ENCODE peak calls at places on chromosomes 13 and 19, in four cellular contexts. One of them, this sample, is unnamed.

GRCh38 chr19:15304140-15304705 is 28.1 kb downstream of the BRD4 start:
- DNase-seq in WTC11: no peak
- DNase-seq in K562: no peak
- DNase-seq in HepG2: peak
- DNase-seq in this sample: no peak

GRCh38 chr13:45615501-45616101 is at the start of gene ERICH6B:
- DNase-seq in WTC11: peak
- DNase-seq in K562: peak
- DNase-seq in HepG2: no peak
- DNase-seq in this sample: no peak

GRCh38 chr19:43779147-43779819 is 1.5 kb downstream of the KCNN4 start:
- DNase-seq in HepG2: no peak
- DNase-seq in K562: no peak
- DNase-seq in WTC11: no peak
- DNase-seq in this sample: no peak

GRCh38 chr19:49888478-49888901 is 8.2 kb downstream of the IL4I1 start:
- DNase-seq in WTC11: no peak
- DNase-seq in HepG2: no peak
- DNase-seq in K562: no peak
- DNase-seq in this sample: no peak

GRCh38 chr19:17296976-17297375 is 6.2 kb downstream of the ABHD8 start:
- DNase-seq in K562: no peak
- DNase-seq in WTC11: no peak
- DNase-seq in HepG2: no peak
- DNase-seq in this sample: no peak

GRCh38 chr19:44803442-44804428 is 5.2 kb upstream of the BCAM start:
- DNase-seq in HepG2: no peak
- DNase-seq in K562: no peak
- DNase-seq in WTC11: no peak
- DNase-seq in this sample: no peak

GRCh38 chr13:98225036-98225940 is 48.2 kb upstream of the RNF113B start:
- DNase-seq in K562: no peak
- DNase-seq in HepG2: no peak
- DNase-seq in WTC11: no peak
- DNase-seq in this sample: no peak

GRCh38 chr13:97004096-97004876 is 10.0 kb upstream of the OXGR1 start:
- DNase-seq in WTC11: no peak
- DNase-seq in K562: no peak
- DNase-seq in HepG2: peak
- DNase-seq in this sample: no peak

GRCh38 chr13:32587774-32588165 is 1.5 kb downstream of the PDS5B start:
- DNase-seq in WTC11: no peak
- DNase-seq in K562: peak
- DNase-seq in HepG2: peak
- DNase-seq in this sample: no peak

GRCh38 chr19:8245869-8246835 is 37.0 kb downstream of the CERS4 start:
- DNase-seq in WTC11: no peak
- DNase-seq in HepG2: peak
- DNase-seq in K562: no peak
- DNase-seq in this sample: no peak

GRCh38 chr19:33518541-33518940 is 3.0 kb downstream of the PEPD start:
- DNase-seq in K562: no peak
- DNase-seq in HepG2: no peak
- DNase-seq in WTC11: no peak
- DNase-seq in this sample: no peak

GRCh38 chr19:46392252-46392801 is 21.0 kb downstream of the CCDC8 start:
- DNase-seq in HepG2: no peak
- DNase-seq in WTC11: no peak
- DNase-seq in K562: no peak
- DNase-seq in this sample: no peak

GRCh38 chr13:46622918-46623256 is 69.9 kb downstream of the LRCH1 start:
- DNase-seq in K562: no peak
- DNase-seq in WTC11: no peak
- DNase-seq in HepG2: no peak
- DNase-seq in this sample: no peak

GRCh38 chr13:38821753-38822551 is 135.1 kb downstream of the FREM2 start:
- DNase-seq in WTC11: no peak
- DNase-seq in K562: no peak
- DNase-seq in HepG2: no peak
- DNase-seq in this sample: no peak

GRCh38 chr19:6876790-6877189 is 10.6 kb upstream of the ADGRE1 start:
- DNase-seq in HepG2: no peak
- DNase-seq in K562: no peak
- DNase-seq in WTC11: no peak
- DNase-seq in this sample: no peak

DNA sequence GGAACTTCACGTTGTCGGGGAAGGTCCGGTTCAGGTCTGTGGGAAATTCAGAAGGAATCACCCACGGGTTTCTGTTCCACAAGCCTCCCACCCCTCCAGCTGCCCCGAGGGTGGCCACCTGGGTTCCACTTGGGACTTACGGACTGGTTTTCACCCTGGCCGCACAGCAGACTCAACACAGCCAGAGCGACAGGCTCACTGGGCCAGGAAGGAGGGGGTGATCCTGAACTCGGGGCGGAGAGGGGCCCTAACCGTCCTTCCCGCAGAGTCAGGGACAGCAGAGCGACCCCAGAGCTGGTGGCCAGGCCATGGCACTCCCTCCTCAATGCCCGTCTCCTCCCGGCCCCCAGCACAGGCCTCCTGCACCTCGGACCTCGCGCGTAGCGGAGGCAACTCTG is 13.0 kb downstream of the GRTP1 start:
- DNase-seq in HepG2: no peak
- DNase-seq in WTC11: no peak
- DNase-seq in K562: no peak
- DNase-seq in this sample: no peak
- TF ChIP-seq CREM in HepG2: no peak
- TF ChIP-seq CREM in WTC11: no peak
- TF ChIP-seq CREM in K562: no peak
- TF ChIP-seq CREM in this sample: no peak

GRCh38 chr19:13965377-13965896 is 13.1 kb downstream of the DCAF15 start:
- DNase-seq in K562: no peak
- DNase-seq in HepG2: no peak
- DNase-seq in WTC11: no peak
- DNase-seq in this sample: no peak

GRCh38 chr19:13963603-13964105 is 11.3 kb downstream of the DCAF15 start:
- DNase-seq in HepG2: no peak
- DNase-seq in K562: no peak
- DNase-seq in WTC11: peak
- DNase-seq in this sample: no peak

GRCh38 chr19:13965926-13966683 is 13.8 kb downstream of the DCAF15 start:
- DNase-seq in WTC11: no peak
- DNase-seq in HepG2: no peak
- DNase-seq in K562: no peak
- DNase-seq in this sample: no peak

GRCh38 chr19:13962738-13963602 is 10.7 kb downstream of the DCAF15 start:
- DNase-seq in WTC11: peak
- DNase-seq in HepG2: no peak
- DNase-seq in K562: no peak
- DNase-seq in this sample: no peak

GRCh38 chr19:13964776-13965175 is 12.5 kb downstream of the DCAF15 start:
- DNase-seq in HepG2: no peak
- DNase-seq in K562: no peak
- DNase-seq in WTC11: no peak
- DNase-seq in this sample: no peak
- TF ChIP-seq ESRRA in HepG2: no peak
- TF ChIP-seq ESRRA in K562: no peak
- TF ChIP-seq ESRRA in WTC11: no peak
- TF ChIP-seq ESRRA in this sample: no peak

GRCh38 chr19:3651684-3652083 is 25.1 kb upstream of the CACTIN start:
- DNase-seq in WTC11: no peak
- DNase-seq in K562: no peak
- DNase-seq in HepG2: no peak
- DNase-seq in this sample: no peak

GRCh38 chr19:3652422-3652821 is 25.8 kb upstream of the CACTIN start:
- DNase-seq in K562: no peak
- DNase-seq in HepG2: no peak
- DNase-seq in WTC11: no peak
- DNase-seq in this sample: no peak

GRCh38 chr19:3653081-3653795 is 26.6 kb upstream of the CACTIN start:
- DNase-seq in K562: no peak
- DNase-seq in WTC11: no peak
- DNase-seq in HepG2: no peak
- DNase-seq in this sample: no peak

GRCh38 chr19:3648037-3648905 is 21.7 kb upstream of the CACTIN start:
- DNase-seq in K562: no peak
- DNase-seq in WTC11: no peak
- DNase-seq in HepG2: no peak
- DNase-seq in this sample: no peak

GRCh38 chr19:3649888-3650287 is 23.3 kb upstream of the CACTIN start:
- DNase-seq in HepG2: no peak
- DNase-seq in WTC11: no peak
- DNase-seq in K562: no peak
- DNase-seq in this sample: no peak
- TF ChIP-seq CREM in HepG2: no peak
- TF ChIP-seq CREM in WTC11: no peak
- TF ChIP-seq CREM in K562: no peak
- TF ChIP-seq CREM in this sample: no peak

DNA sequence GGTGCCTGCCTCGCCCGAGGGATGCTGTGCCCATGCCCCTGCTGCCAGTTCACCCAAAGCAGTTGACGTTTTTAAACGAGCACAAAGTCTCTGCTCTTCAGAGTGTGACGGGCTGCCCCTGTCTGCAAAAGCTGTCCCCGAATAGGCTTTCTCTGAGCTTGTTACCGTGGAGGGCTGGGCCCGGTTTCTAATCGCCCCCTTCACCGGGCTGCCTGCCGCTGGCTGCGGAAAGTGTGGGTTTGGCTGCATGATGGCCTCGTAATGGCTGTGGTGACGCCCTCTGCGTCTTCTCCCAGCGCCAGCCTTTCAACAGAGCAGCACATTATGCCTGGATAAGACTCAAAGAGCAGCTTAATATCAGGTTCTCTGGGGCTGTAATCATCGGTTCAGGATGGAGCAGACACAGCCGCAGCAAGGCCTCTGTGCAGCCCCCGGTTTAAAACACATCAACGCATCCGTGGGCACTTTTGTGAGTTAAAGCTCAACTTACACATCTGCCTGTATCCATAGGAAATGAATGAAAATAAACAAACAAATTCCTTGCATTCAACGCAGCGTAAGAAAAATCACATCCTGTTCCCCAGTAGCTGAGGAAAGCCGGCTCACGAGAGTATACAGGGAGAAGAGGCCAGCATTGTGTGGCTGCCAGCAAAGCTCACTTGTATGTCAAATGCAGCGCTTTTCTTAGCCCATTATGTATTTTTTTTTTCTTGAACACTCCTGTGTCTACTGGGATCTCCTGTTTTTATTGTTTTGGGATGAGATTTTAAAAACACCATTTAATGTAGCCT is 166.4 kb upstream of the SOX1 start:
- DNase-seq in K562: no peak
- DNase-seq in HepG2: no peak
- DNase-seq in WTC11: peak
- DNase-seq in this sample: no peak
- TF ChIP-seq ESRRA in K562: no peak
- TF ChIP-seq ESRRA in HepG2: no peak
- TF ChIP-seq ESRRA in WTC11: no peak
- TF ChIP-seq ESRRA in this sample: no peak

DNA sequence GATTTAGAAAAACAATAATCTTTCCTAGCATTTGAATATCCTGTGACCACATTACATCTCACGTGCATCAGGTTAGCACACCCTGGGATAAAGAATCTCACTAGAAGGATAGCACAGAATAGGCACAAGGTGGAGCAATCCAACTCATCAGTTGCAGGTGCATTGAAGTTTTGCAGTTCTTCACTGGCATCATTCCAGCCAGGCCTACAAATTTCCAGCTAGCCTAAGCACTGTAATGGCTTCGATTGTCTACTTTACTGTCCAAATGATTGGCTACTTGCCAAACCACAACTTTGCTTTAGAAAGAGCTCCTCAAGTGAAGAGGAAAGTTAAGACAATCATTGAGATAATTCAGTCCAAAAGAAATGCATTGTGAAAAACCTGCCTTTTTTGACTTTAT is 89.5 kb downstream of the SPRY2 start:
- DNase-seq in K562: peak
- DNase-seq in WTC11: no peak
- DNase-seq in HepG2: no peak
- DNase-seq in this sample: no peak
- TF ChIP-seq CREM in K562: no peak
- TF ChIP-seq CREM in WTC11: no peak
- TF ChIP-seq CREM in HepG2: no peak
- TF ChIP-seq CREM in this sample: no peak

GRCh38 chr19:30425885-30426838 is 54.0 kb downstream of the ZNF536 start:
- DNase-seq in K562: no peak
- DNase-seq in WTC11: no peak
- DNase-seq in HepG2: no peak
- DNase-seq in this sample: no peak
- TF ChIP-seq ESRRA in K562: no peak
- TF ChIP-seq ESRRA in WTC11: no peak
- TF ChIP-seq ESRRA in HepG2: no peak
- TF ChIP-seq ESRRA in this sample: no peak

GRCh38 chr13:113967206-113967720 is 6.6 kb downstream of the C13orf46 start:
- DNase-seq in WTC11: no peak
- DNase-seq in K562: no peak
- DNase-seq in HepG2: no peak
- DNase-seq in this sample: no peak
- TF ChIP-seq CREM in WTC11: no peak
- TF ChIP-seq CREM in K562: no peak
- TF ChIP-seq CREM in HepG2: no peak
- TF ChIP-seq CREM in this sample: no peak